ENCODE peak calls at places on chromosomes 5 and 9, in eight cellular contexts. V, J, U, O, A, N, S and G are unnamed samples.

GRCh38 chr5:172904643-172905345 is 54.4 kb upstream of the RPL26L1 start:
- DNase-seq in V (peak; percentile 82), J (peak; percentile 67), U (peak; percentile 83), O (peak; percentile 97), A (no peak), N (no peak), S (no peak), G (no peak)

GRCh38 chr5:55063220-55063863 is 39.1 kb upstream of the GZMA start:
- DNase-seq in V (peak; percentile 3), J (peak; percentile 60), U (no peak), O (no peak), A (no peak), N (no peak), S (no peak), G (peak; percentile 75)

GRCh38 chr9:5511935-5512580 is 1.7 kb downstream of the PDCD1LG2 start:
- DNase-seq in V (no peak), J (no peak), U (no peak), O (no peak), A (no peak), N (no peak), S (no peak), G (no peak)

GRCh38 chr5:110032386-110032785 is 342.7 kb downstream of the MAN2A1 start:
- DNase-seq in V (no peak), J (no peak), U (no peak), O (no peak), A (no peak), N (no peak), S (no peak), G (no peak)

GRCh38 chr9:16817002-16817401 is 53.5 kb downstream of the BNC2 start:
- DNase-seq in V (no peak), J (no peak), U (no peak), O (no peak), A (no peak), N (no peak), S (no peak), G (peak; percentile 48)

GRCh38 chr5:35922468-35922867 is 16.0 kb downstream of the CAPSL start:
- DNase-seq in V (no peak), J (no peak), U (no peak), O (no peak), A (no peak), N (no peak), S (no peak), G (no peak)

GRCh38 chr9:98860871-98861293 is 53.4 kb downstream of the GALNT12 start:
- DNase-seq in V (peak; percentile 90), J (peak; percentile 90), U (peak; percentile 58), O (no peak), A (no peak), N (no peak), S (peak; percentile 8), G (peak; percentile 88)

GRCh38 chr9:14027114-14027812 is 286.7 kb downstream of the NFIB start:
- DNase-seq in V (peak; percentile 43), J (no peak), U (no peak), O (peak; percentile 74), A (no peak), N (no peak), S (peak; percentile 48), G (no peak)

GRCh38 chr5:170181902-170182301 is 50.9 kb upstream of the C5orf58 start:
- DNase-seq in V (no peak), J (no peak), U (no peak), O (no peak), A (no peak), N (no peak), S (no peak), G (no peak)

GRCh38 chr5:51286046-51286445 is 97.2 kb upstream of the ISL1 start:
- DNase-seq in V (no peak), J (no peak), U (no peak), O (no peak), A (no peak), N (no peak), S (no peak), G (no peak)

GRCh38 chr5:148838357-148838756 is 11.9 kb downstream of the ADRB2 start:
- DNase-seq in V (no peak), J (no peak), U (no peak), O (no peak), A (no peak), N (no peak), S (no peak), G (no peak)

GRCh38 chr5:124745367-124746251 is 830 bp downstream of the ZNF608 start:
- DNase-seq in V (peak; percentile 59), J (no peak), U (peak; percentile 72), O (no peak), A (no peak), N (no peak), S (no peak), G (no peak)

GRCh38 chr9:83714316-83714715 is 6.6 kb upstream of the UBQLN1 start:
- DNase-seq in V (peak; percentile 13), J (peak; percentile 19), U (no peak), O (no peak), A (no peak), N (no peak), S (no peak), G (no peak)

GRCh38 chr5:141952030-141952429 is 6.0 kb downstream of the PCDH12 start:
- DNase-seq in V (no peak), J (no peak), U (no peak), O (no peak), A (no peak), N (no peak), S (no peak), G (no peak)

GRCh38 chr5:123261752-123262151 is 161.5 kb downstream of the CEP120 start:
- DNase-seq in V (no peak), J (no peak), U (no peak), O (no peak), A (no peak), N (no peak), S (no peak), G (no peak)

GRCh38 chr5:109865636-109866035 is 175.9 kb downstream of the MAN2A1 start:
- DNase-seq in V (peak; percentile 97), J (peak; percentile 51), U (no peak), O (no peak), A (no peak), N (no peak), S (peak; percentile 88), G (peak; percentile 86)

GRCh38 chr5:87245451-87245850 is 22.2 kb upstream of the RASA1 start:
- DNase-seq in V (no peak), J (no peak), U (no peak), O (no peak), A (no peak), N (no peak), S (peak; percentile 8), G (no peak)